ENCODE peak calls at places on chromosomes 13 and 19, in six cellular contexts. A, E, H, G, Z and U are unnamed samples. For H3K4me1, the result is how much of the 10 kb centered on the place peaks cover.

GRCh38 chr13:80502359-80502758 is 161.4 kb upstream of the SPRY2 start:
- DNase-seq in A (no peak), E (no peak), H (no peak), G (no peak), Z (no peak), U (no peak)

GRCh38 chr19:29678484-29679106 is 13.3 kb downstream of the PLEKHF1 start:
- DNase-seq in A (no peak), E (no peak), H (no peak), G (no peak), Z (no peak), U (no peak)

GRCh38 chr13:54934121-54934520 is 1905.5 kb downstream of the OLFM4 start:
- DNase-seq in A (no peak), E (no peak), H (no peak), G (no peak), Z (no peak), U (no peak)

GRCh38 chr13:87884874-87885273 is 213.7 kb downstream of the SLITRK5 start:
- DNase-seq in A (no peak), E (no peak), H (peak), G (no peak), Z (no peak), U (no peak)

GRCh38 chr19:15248648-15249559 is 16.7 kb upstream of the EPHX3 start:
- DNase-seq in A (peak), E (no peak), H (no peak), G (peak), Z (peak), U (peak)

GRCh38 chr19:31478241-31478640 is 129.0 kb upstream of the TSHZ3 start:
- DNase-seq in A (no peak), E (no peak), H (no peak), G (no peak), Z (no peak), U (no peak)

GRCh38 chr13:110390572-110390971 is 83.5 kb downstream of the COL4A2 start:
- DNase-seq in A (no peak), E (no peak), H (no peak), G (peak), Z (no peak), U (no peak)

GRCh38 chr13:33611016-33611805 is 206.7 kb upstream of the RFC3 start:
- DNase-seq in A (peak), E (no peak), H (peak), G (no peak), Z (no peak), U (no peak)

GRCh38 chr19:57830071-57830602 is at the start of gene ZNF587B:
- DNase-seq in A (peak), E (no peak), H (peak), G (peak), Z (peak), U (peak)

GRCh38 chr19:8094336-8094735 is 41.8 kb downstream of the CCL25 start:
- DNase-seq in A (no peak), E (no peak), H (no peak), G (no peak), Z (no peak), U (peak)

GRCh38 chr13:27355894-27356293 is 68.5 kb upstream of the GTF3A start:
- DNase-seq in A (no peak), E (no peak), H (no peak), G (no peak), Z (no peak), U (no peak)

GRCh38 chr13:42707596-42707995 is 73.8 kb upstream of the FAM216B start:
- DNase-seq in A (no peak), E (no peak), H (no peak), G (peak), Z (no peak), U (no peak)

GRCh38 chr13:25171517-25172302 is at the start of gene AMER2:
- DNase-seq in A (no peak), E (no peak), H (peak), G (no peak), Z (no peak), U (no peak)

GRCh38 chr19:48806518-48806817 is 4.4 kb downstream of the BCAT2 start:
- DNase-seq in A (peak), E (no peak), H (no peak), G (no peak), Z (no peak), U (no peak)

GRCh38 chr19:4431808-4432674 is 25.6 kb downstream of the UBXN6 start:
- DNase-seq in A (no peak), E (no peak), H (no peak), G (no peak), Z (no peak), U (peak)

GRCh38 chr19:19120308-19121156 is 17.7 kb downstream of the TMEM161A start:
- DNase-seq in A (peak), E (no peak), H (peak), G (no peak), Z (no peak), U (no peak)

GRCh38 chr19:29533578-29534544 is 8.1 kb downstream of the VSTM2B start:
- DNase-seq in A (peak), E (no peak), H (no peak), G (no peak), Z (no peak), U (no peak)

GRCh38 chr13:47241446-47241845 is 344.6 kb upstream of the HTR2A start:
- DNase-seq in A (no peak), E (no peak), H (no peak), G (no peak), Z (no peak), U (no peak)

GRCh38 chr19:3664879-3665642 is 35.2 kb downstream of the PIP5K1C start:
- DNase-seq in A (no peak), E (no peak), H (no peak), G (no peak), Z (no peak), U (no peak)

GRCh38 chr13:33262997-33263396 is 22.6 kb downstream of the STARD13 start:
- DNase-seq in A (no peak), E (no peak), H (no peak), G (no peak), Z (no peak), U (no peak)

GRCh38 chr19:39402417-39403297 is 4.0 kb upstream of the ZFP36 start:
- DNase-seq in A (peak), E (peak), H (peak), G (peak), Z (peak), U (peak)

GRCh38 chr13:42580644-42581043 is 6.7 kb downstream of the TNFSF11 start:
- DNase-seq in A (no peak), E (no peak), H (no peak), G (no peak), Z (no peak), U (no peak)

GRCh38 chr19:43976732-43977131 is 7.3 kb upstream of the ZNF155 start:
- DNase-seq in A (no peak), E (no peak), H (no peak), G (no peak), Z (no peak), U (no peak)

GRCh38 chr19:48511321-48511731 is 309 bp downstream of the LMTK3 start:
- DNase-seq in A (no peak), E (no peak), H (no peak), G (no peak), Z (no peak), U (no peak)

GRCh38 chr19:8476524-8476923 is 25.9 kb downstream of the PRAM1 start:
- DNase-seq in A (no peak), E (no peak), H (no peak), G (no peak), Z (no peak), U (no peak)

GRCh38 chr13:35255241-35255640 is 221.2 kb downstream of the MAB21L1 start:
- DNase-seq in A (no peak), E (no peak), H (no peak), G (peak), Z (no peak), U (no peak)

GRCh38 chr19:7969560-7969949 is 26.1 kb upstream of the TIMM44 start:
- DNase-seq in A (no peak), E (no peak), H (no peak), G (no peak), Z (no peak), U (no peak)

GRCh38 chr13:41985788-41986508 is 25.0 kb upstream of the VWA8 start:
- DNase-seq in A (no peak), E (no peak), H (no peak), G (peak), Z (no peak), U (no peak)

GRCh38 chr13:112229445-112229844 is 146.7 kb upstream of the SPACA7 start:
- DNase-seq in A (no peak), E (no peak), H (no peak), G (no peak), Z (no peak), U (no peak)

GRCh38 chr13:30870049-30870884 is 35.8 kb upstream of the MEDAG start:
- DNase-seq in A (peak), E (no peak), H (peak), G (peak), Z (peak), U (no peak)

GRCh38 chr13:109385161-109385560 is 401.2 kb downstream of the IRS2 start:
- DNase-seq in A (no peak), E (no peak), H (no peak), G (peak), Z (no peak), U (no peak)
- H3K4me1 ChIP-seq in A (under half), E (under half), H (under half), G (under half), Z (under half), U (under half)

GRCh38 chr13:44273216-44273615 is 100.4 kb upstream of the SERP2 start:
- DNase-seq in A (no peak), E (no peak), H (no peak), G (no peak), Z (no peak), U (no peak)
- H3K4me1 ChIP-seq in A (under half), E (under half), H (under half), G (under half), Z (under half), U (under half)

GRCh38 chr13:114061746-114062145 is 70.7 kb downstream of the RASA3 start:
- DNase-seq in A (no peak), E (no peak), H (no peak), G (no peak), Z (no peak), U (no peak)
- H3K4me1 ChIP-seq in A (under half), E (under half), H (under half), G (under half), Z (under half), U (half or more)

DNA sequence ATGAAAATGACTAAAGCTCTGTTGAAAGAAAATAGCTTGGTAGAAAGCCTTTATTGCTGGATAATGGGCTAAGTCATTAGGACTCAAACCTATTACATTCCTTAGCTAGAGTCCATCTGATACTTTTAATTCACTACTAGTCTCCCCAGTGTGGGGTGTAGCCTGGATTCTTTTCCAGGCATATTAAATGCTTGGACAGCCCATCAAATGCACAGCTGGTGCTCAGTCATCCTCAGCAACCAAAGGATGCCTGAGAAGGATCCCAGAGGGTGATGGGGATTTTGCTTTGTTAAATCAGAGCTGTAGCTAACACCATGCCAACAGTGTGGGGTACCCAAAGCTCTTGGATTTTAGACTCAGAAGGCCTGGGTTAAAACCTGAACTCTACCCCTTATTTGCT is 153.5 kb downstream of the DLEU7 start:
- DNase-seq in A (no peak), E (no peak), H (no peak), G (no peak), Z (no peak), U (no peak)
- H3K4me1 ChIP-seq in A (under half), E (under half), H (under half), G (under half), Z (under half), U (under half)

DNA sequence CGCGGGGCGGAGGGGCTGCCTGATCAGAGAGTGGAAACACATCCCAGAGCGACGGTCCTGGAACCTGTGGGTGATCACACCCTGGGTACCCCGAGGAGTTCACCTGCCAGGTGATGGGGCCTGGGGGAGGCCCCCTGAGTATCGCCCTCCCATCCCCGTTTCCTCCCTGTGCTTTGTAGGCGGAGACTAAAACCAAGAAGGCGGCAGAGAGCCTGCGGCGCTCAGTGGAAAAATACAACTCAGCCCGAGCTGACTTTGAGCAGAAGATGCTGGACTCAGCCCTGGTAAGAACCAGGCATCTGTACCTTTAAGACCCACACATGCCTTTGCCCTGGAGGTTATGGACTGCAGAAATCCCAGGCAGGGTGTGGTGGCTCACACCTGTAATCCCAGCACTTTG is 19.3 kb downstream of the FCHO1 start:
- DNase-seq in A (no peak), E (no peak), H (no peak), G (no peak), Z (no peak), U (no peak)
- H3K4me1 ChIP-seq in A (under half), E (under half), H (under half), G (under half), Z (under half), U (under half)

GRCh38 chr19:1622007-1622406 is 16.7 kb upstream of the UQCR11 start:
- DNase-seq in A (no peak), E (no peak), H (no peak), G (no peak), Z (no peak), U (no peak)

GRCh38 chr19:1621021-1621420 is 15.8 kb upstream of the UQCR11 start:
- DNase-seq in A (no peak), E (no peak), H (no peak), G (no peak), Z (no peak), U (no peak)

GRCh38 chr19:1621574-1621973 is 16.3 kb upstream of the UQCR11 start:
- DNase-seq in A (no peak), E (no peak), H (no peak), G (no peak), Z (no peak), U (no peak)

GRCh38 chr19:1624458-1624857 is 19.2 kb upstream of the UQCR11 start:
- DNase-seq in A (peak), E (peak), H (peak), G (no peak), Z (peak), U (peak)

GRCh38 chr19:1622541-1622940 is 17.3 kb upstream of the UQCR11 start:
- DNase-seq in A (no peak), E (no peak), H (no peak), G (no peak), Z (no peak), U (no peak)
- H3K4me1 ChIP-seq in A (under half), E (under half), H (under half), G (under half), Z (under half), U (under half)

GRCh38 chr19:32671883-32672282 is 3.1 kb downstream of the ANKRD27 start:
- DNase-seq in A (no peak), E (no peak), H (no peak), G (no peak), Z (no peak), U (no peak)
- H3K4me1 ChIP-seq in A (under half), E (under half), H (under half), G (under half), Z (under half), U (under half)

GRCh38 chr19:13024958-13025653 is 29.8 kb downstream of the NFIX start:
- DNase-seq in A (no peak), E (no peak), H (no peak), G (peak), Z (no peak), U (peak)
- H3K4me1 ChIP-seq in A (half or more), E (under half), H (under half), G (half or more), Z (under half), U (half or more)

GRCh38 chr19:1261863-1262686 is 7.1 kb upstream of the CIRBP start:
- DNase-seq in A (peak), E (peak), H (no peak), G (no peak), Z (peak), U (peak)
- H3K4me1 ChIP-seq in A (half or more), E (half or more), H (half or more), G (half or more), Z (half or more), U (half or more)

GRCh38 chr13:77305276-77305675 is 21.6 kb downstream of the MYCBP2 start:
- DNase-seq in A (no peak), E (no peak), H (no peak), G (no peak), Z (no peak), U (no peak)
- H3K4me1 ChIP-seq in A (under half), E (under half), H (under half), G (under half), Z (under half), U (half or more)